ENCODE peak calls at places on chromosomes 16 and 17, in nine cellular contexts. T is RCC 7860; D is astrocyte of the hippocampus; Y is HT-29; R is endodermal cell; H is activated gamma-delta T cell treated with Interleukin-2 at 50 U/mL for 16 hours; B is A172; L is activated naive CD8-positive, alpha-beta T cell treated with anti-CD3 and anti-CD28 coated beads, Interleukin-2, amount 50 U/mL, for 16 hours; G is AG08396. J is an unnamed sample.

GRCh38 chr16:81350306-81350615 is 35.5 kb downstream of the GAN start:
- DNase-seq in H (no peak), D (no peak), R (no peak), B (no peak), G (no peak), T (no peak), Y (peak; percentile 49), L (no peak), J (no peak)

GRCh38 chr16:67645397-67646121 is 615 bp downstream of the CARMIL2 start:
- DNase-seq in T (no peak), R (no peak), L (no peak), D (no peak), G (peak; percentile 13), Y (no peak), H (no peak), B (no peak), J (no peak)

GRCh38 chr17:68290268-68290954 is 516 bp downstream of the SLC16A6 start:
- DNase-seq in L (no peak), T (no peak), G (no peak), R (peak; percentile 84), B (no peak), D (peak; percentile 30), Y (peak; percentile 31), H (peak; percentile 56), J (peak; percentile 37)

GRCh38 chr17:77118251-77118928 is 22.4 kb upstream of the SEC14L1 start:
- DNase-seq in D (peak; percentile 41), L (no peak), Y (no peak), B (no peak), T (no peak), G (no peak), R (no peak), H (no peak), J (no peak)

GRCh38 chr17:29524692-29525091 is 42.1 kb downstream of the ABHD15 start:
- DNase-seq in L (no peak), G (no peak), H (no peak), R (no peak), T (no peak), D (peak; percentile 4), B (no peak), Y (no peak), J (no peak)

GRCh38 chr16:68072038-68072695 is 13.0 kb upstream of the NFATC3 start:
- DNase-seq in G (no peak), T (no peak), B (peak; percentile 36), H (no peak), Y (no peak), D (no peak), L (no peak), R (no peak), J (no peak)

GRCh38 chr16:47247691-47248090 is 103.9 kb upstream of the NETO2 start:
- DNase-seq in Y (no peak), B (no peak), T (no peak), L (no peak), G (no peak), H (no peak), D (peak; percentile 10), R (no peak), J (no peak)

GRCh38 chr17:28750178-28751047 is 6.6 kb downstream of the TRAF4 start:
- DNase-seq in G (peak; percentile 85), B (peak; percentile 92), T (peak; percentile 82), H (peak; percentile 88), L (peak; percentile 77), R (peak; percentile 99), Y (peak; percentile 97), D (peak; percentile 97), J (peak; percentile 90)

GRCh38 chr17:35170968-35171771 is 23.0 kb downstream of the SLC35G3 start:
- DNase-seq in H (no peak), B (peak; percentile 35), Y (peak; percentile 76), D (peak; percentile 11), G (peak; percentile 35), L (no peak), T (no peak), R (no peak), J (peak; percentile 5)

GRCh38 chr16:57807968-57808528 is 5.8 kb upstream of the KIFC3 start:
- DNase-seq in D (peak; percentile 90), G (peak; percentile 89), Y (peak; percentile 86), L (peak; percentile 27), T (peak; percentile 87), B (peak; percentile 94), H (peak; percentile 63), R (peak; percentile 93), J (peak; percentile 78)

GRCh38 chr16:424033-424622 is 1.3 kb upstream of the RAB11FIP3 start:
- DNase-seq in T (peak; percentile 91), Y (peak; percentile 47), D (peak; percentile 96), R (no peak), H (no peak), G (peak; percentile 94), L (no peak), B (peak; percentile 99), J (no peak)

GRCh38 chr16:4412159-4412558 is 4.2 kb downstream of the CORO7 start:
- DNase-seq in R (no peak), L (no peak), T (no peak), H (no peak), D (no peak), G (no peak), B (no peak), Y (no peak), J (no peak)

GRCh38 chr17:80146121-80147034 is 550 bp downstream of the EIF4A3 start:
- DNase-seq in G (peak; percentile 54), H (no peak), L (no peak), T (no peak), Y (peak; percentile 26), D (peak; percentile 45), B (no peak), R (peak; percentile 73), J (peak; percentile 60)

GRCh38 chr17:75927286-75927922 is 13.4 kb downstream of the FBF1 start:
- DNase-seq in G (peak; percentile 63), Y (peak; percentile 35), B (no peak), T (no peak), L (no peak), R (peak; percentile 90), D (no peak), H (no peak), J (peak; percentile 45)

GRCh38 chr17:76123749-76124581 is 17.1 kb downstream of the FOXJ1 start:
- DNase-seq in T (no peak), D (no peak), L (no peak), Y (peak; percentile 25), R (peak; percentile 53), G (peak; percentile 6), B (no peak), H (no peak), J (no peak)